ENCODE peak calls at places on chromosome 6, in eight cellular contexts. O, W, B, L, M, Y, E and N are unnamed samples.

GRCh38 chr6:109770779-109771178 is 79.7 kb downstream of the FIG4 start:
- DNase-seq in O (no peak), W (no peak), B (no peak), L (no peak), M (no peak), Y (no peak), E (no peak), N (no peak)

GRCh38 chr6:43221046-43221773 is 8.1 kb downstream of the DNPH1 start:
- DNase-seq in O (no peak), W (no peak), B (peak), L (peak), M (no peak), Y (no peak), E (no peak), N (peak)

GRCh38 chr6:52243282-52243893 is 912 bp downstream of the IL17F start:
- DNase-seq in O (no peak), W (no peak), B (peak), L (no peak), M (no peak), Y (no peak), E (no peak), N (no peak)

GRCh38 chr6:27896398-27896796 is 15.8 kb downstream of the OR2B2 start:
- DNase-seq in O (no peak), W (no peak), B (no peak), L (no peak), M (no peak), Y (no peak), E (no peak), N (no peak)

GRCh38 chr6:39808934-39809333 is 16.8 kb downstream of the DAAM2 start:
- DNase-seq in O (no peak), W (no peak), B (no peak), L (peak), M (no peak), Y (no peak), E (peak), N (no peak)

GRCh38 chr6:153965996-153966395 is 73.0 kb upstream of the OPRM1 start:
- DNase-seq in O (peak), W (no peak), B (peak), L (peak), M (no peak), Y (no peak), E (no peak), N (no peak)

GRCh38 chr6:106560966-106561740 is 68.1 kb downstream of the RTN4IP1 start:
- DNase-seq in O (peak), W (no peak), B (peak), L (peak), M (no peak), Y (no peak), E (no peak), N (peak)

GRCh38 chr6:47335456-47335855 is 25.8 kb upstream of the TNFRSF21 start:
- DNase-seq in O (no peak), W (no peak), B (no peak), L (no peak), M (no peak), Y (no peak), E (no peak), N (no peak)

GRCh38 chr6:6221829-6222535 is 98.5 kb downstream of the F13A1 start:
- DNase-seq in O (no peak), W (no peak), B (peak), L (no peak), M (no peak), Y (no peak), E (no peak), N (no peak)

GRCh38 chr6:139627091-139627490 is 252.6 kb upstream of the CITED2 start:
- DNase-seq in O (no peak), W (no peak), B (no peak), L (no peak), M (no peak), Y (no peak), E (no peak), N (no peak)

GRCh38 chr6:28161410-28162079 is 19.9 kb downstream of the ZKSCAN8 start:
- DNase-seq in O (no peak), W (no peak), B (peak), L (peak), M (peak), Y (peak), E (no peak), N (peak)

GRCh38 chr6:3607171-3607570 is 144.3 kb downstream of the PXDC1 start:
- DNase-seq in O (no peak), W (no peak), B (no peak), L (no peak), M (no peak), Y (no peak), E (no peak), N (no peak)

GRCh38 chr6:30037182-30037788 is 23.8 kb upstream of the POLR1H start:
- DNase-seq in O (no peak), W (no peak), B (peak), L (peak), M (no peak), Y (no peak), E (no peak), N (peak)

GRCh38 chr6:159106627-159107241 is 61.9 kb upstream of the TAGAP start:
- DNase-seq in O (no peak), W (no peak), B (peak), L (peak), M (peak), Y (peak), E (peak), N (peak)

GRCh38 chr6:39228111-39228971 is 934 bp downstream of the KCNK5 start:
- DNase-seq in O (no peak), W (no peak), B (no peak), L (no peak), M (peak), Y (peak), E (no peak), N (no peak)